ENCODE peak calls at places on chromosomes 6 and 20, in nine cellular contexts. P is foreskin fibroblast, Z is GM12865, V is WERI-Rb-1, W is AG04449, M is fibroblast of the aortic adventitia, O is endothelial cell, X is GM06990, S is omental fat pad. F is an unnamed sample.

GRCh38 chr6:72522735-72523141 is 99.1 kb upstream of the KCNQ5 start:
- DNase-seq in P (no peak), Z (peak), V (peak), W (no peak), M (no peak), O (peak), X (peak), S (no peak), F (peak)

GRCh38 chr6:106964954-106965353 is 9.6 kb downstream of the CD24 start:
- DNase-seq in P (no peak), Z (no peak), V (no peak), W (no peak), M (no peak), O (no peak), X (no peak), S (no peak), F (no peak)

GRCh38 chr6:56526860-56527544 is 115.7 kb downstream of the DST start:
- DNase-seq in P (peak), Z (no peak), V (no peak), W (no peak), M (peak), O (no peak), X (no peak), S (no peak), F (no peak)

GRCh38 chr6:170075659-170076223 is 215.1 kb downstream of the DLL1 start:
- DNase-seq in P (no peak), Z (no peak), V (no peak), W (no peak), M (no peak), O (no peak), X (no peak), S (no peak), F (no peak)

GRCh38 chr6:33029297-33030184 is 20.1 kb upstream of the HLA-DOA start:
- DNase-seq in P (peak), Z (peak), V (peak), W (no peak), M (peak), O (no peak), X (peak), S (no peak), F (no peak)

GRCh38 chr6:43171284-43172126 is 436 bp downstream of the SRF start:
- DNase-seq in P (peak), Z (no peak), V (no peak), W (no peak), M (no peak), O (peak), X (peak), S (no peak), F (peak)

GRCh38 chr6:124487778-124488431 is 474.3 kb upstream of the RNF217 start:
- DNase-seq in P (peak), Z (no peak), V (no peak), W (no peak), M (no peak), O (no peak), X (no peak), S (no peak), F (no peak)

GRCh38 chr6:13811627-13812358 is 2.6 kb downstream of the MCUR1 start:
- DNase-seq in P (no peak), Z (no peak), V (no peak), W (no peak), M (no peak), O (no peak), X (no peak), S (no peak), F (no peak)

GRCh38 chr6:2432258-2432657 is 186.9 kb upstream of the GMDS start:
- DNase-seq in P (peak), Z (no peak), V (no peak), W (peak), M (peak), O (no peak), X (no peak), S (no peak), F (no peak)

GRCh38 chr6:87257565-87257964 is 64.8 kb upstream of the SMIM8 start:
- DNase-seq in P (no peak), Z (no peak), V (no peak), W (no peak), M (no peak), O (no peak), X (no peak), S (no peak), F (no peak)

GRCh38 chr6:3346476-3346875 is 87.7 kb downstream of the PSMG4 start:
- DNase-seq in P (no peak), Z (no peak), V (no peak), W (no peak), M (no peak), O (no peak), X (no peak), S (no peak), F (no peak)

GRCh38 chr6:145904878-145905277 is 59.3 kb downstream of the SHPRH start:
- DNase-seq in P (no peak), Z (peak), V (no peak), W (no peak), M (no peak), O (no peak), X (no peak), S (no peak), F (no peak)

GRCh38 chr20:33016581-33017109 is 9.1 kb downstream of the BPIFB2 start:
- DNase-seq in P (no peak), Z (no peak), V (no peak), W (no peak), M (no peak), O (no peak), X (no peak), S (no peak), F (no peak)

GRCh38 chr6:136782021-136782770 is 10.1 kb downstream of the MAP3K5 start:
- DNase-seq in P (peak), Z (no peak), V (no peak), W (no peak), M (peak), O (no peak), X (no peak), S (no peak), F (no peak)

GRCh38 chr6:43096451-43097097 is 20.5 kb downstream of the PTK7 start:
- DNase-seq in P (peak), Z (no peak), V (no peak), W (peak), M (peak), O (no peak), X (no peak), S (no peak), F (no peak)

GRCh38 chr6:122609881-122610689 is at the start of gene PKIB:
- DNase-seq in P (peak), Z (peak), V (peak), W (no peak), M (peak), O (peak), X (peak), S (peak), F (peak)

GRCh38 chr20:11675920-11676617 is 241.6 kb upstream of the BTBD3 start:
- DNase-seq in P (peak), Z (no peak), V (no peak), W (no peak), M (peak), O (no peak), X (no peak), S (no peak), F (no peak)

GRCh38 chr20:43508604-43509040 is 1.1 kb downstream of the L3MBTL1 start:
- DNase-seq in P (peak), Z (no peak), V (no peak), W (no peak), M (no peak), O (peak), X (no peak), S (no peak), F (no peak)

GRCh38 chr6:27290065-27290849 is 21.8 kb downstream of the POM121L2 start:
- DNase-seq in P (peak), Z (no peak), V (no peak), W (no peak), M (peak), O (peak), X (no peak), S (no peak), F (no peak)

GRCh38 chr6:109373762-109374161 is 8.5 kb downstream of the CD164 start:
- DNase-seq in P (no peak), Z (peak), V (no peak), W (no peak), M (no peak), O (no peak), X (peak), S (no peak), F (no peak)

GRCh38 chr6:140893432-140893831 is 1239.3 kb upstream of the GJE1 start:
- DNase-seq in P (no peak), Z (no peak), V (no peak), W (no peak), M (no peak), O (no peak), X (no peak), S (no peak), F (no peak)
- TF ChIP-seq CTCF in P (no peak), Z (no peak), V (no peak), W (no peak), M (no peak), O (no peak), X (no peak), S (no peak), F (no peak)

DNA sequence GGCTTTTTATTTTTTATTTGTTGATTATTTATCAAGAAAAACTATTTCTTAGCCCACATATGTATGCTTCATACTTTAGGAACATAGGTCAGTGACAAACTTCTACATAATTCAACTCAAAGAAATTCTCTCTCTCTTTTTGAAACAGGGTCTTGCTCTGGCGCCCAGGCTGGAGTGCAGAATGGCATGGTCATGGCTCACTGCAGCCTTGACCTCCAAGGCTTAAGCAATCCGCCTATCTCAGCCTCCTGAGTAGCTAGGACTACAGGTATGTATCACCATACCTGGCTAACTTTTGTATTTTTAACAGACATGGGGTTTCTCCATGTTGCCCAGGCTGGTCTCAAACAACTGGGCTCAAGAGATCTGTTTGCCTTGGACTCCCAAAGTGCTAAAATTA is 13.0 kb downstream of the NUP43 start:
- DNase-seq in P (no peak), Z (no peak), V (no peak), W (no peak), M (no peak), O (no peak), X (no peak), S (no peak), F (no peak)
- TF ChIP-seq CTCF in P (no peak), Z (no peak), V (no peak), W (no peak), M (no peak), O (no peak), X (no peak), S (no peak), F (no peak)

GRCh38 chr6:18242062-18242851 is 22.1 kb downstream of the DEK start:
- DNase-seq in P (peak), Z (no peak), V (no peak), W (peak), M (peak), O (no peak), X (no peak), S (no peak), F (no peak)
- TF ChIP-seq CTCF in P (no peak), Z (no peak), V (no peak), W (no peak), M (no peak), O (no peak), X (no peak), S (no peak), F (no peak)

GRCh38 chr6:157158897-157159296 is 164.4 kb downstream of the TMEM242 start:
- DNase-seq in P (no peak), Z (no peak), V (no peak), W (no peak), M (no peak), O (peak), X (no peak), S (no peak), F (no peak)
- TF ChIP-seq CTCF in P (no peak), Z (no peak), V (peak), W (no peak), M (no peak), O (no peak), X (no peak), S (no peak), F (no peak)

DNA sequence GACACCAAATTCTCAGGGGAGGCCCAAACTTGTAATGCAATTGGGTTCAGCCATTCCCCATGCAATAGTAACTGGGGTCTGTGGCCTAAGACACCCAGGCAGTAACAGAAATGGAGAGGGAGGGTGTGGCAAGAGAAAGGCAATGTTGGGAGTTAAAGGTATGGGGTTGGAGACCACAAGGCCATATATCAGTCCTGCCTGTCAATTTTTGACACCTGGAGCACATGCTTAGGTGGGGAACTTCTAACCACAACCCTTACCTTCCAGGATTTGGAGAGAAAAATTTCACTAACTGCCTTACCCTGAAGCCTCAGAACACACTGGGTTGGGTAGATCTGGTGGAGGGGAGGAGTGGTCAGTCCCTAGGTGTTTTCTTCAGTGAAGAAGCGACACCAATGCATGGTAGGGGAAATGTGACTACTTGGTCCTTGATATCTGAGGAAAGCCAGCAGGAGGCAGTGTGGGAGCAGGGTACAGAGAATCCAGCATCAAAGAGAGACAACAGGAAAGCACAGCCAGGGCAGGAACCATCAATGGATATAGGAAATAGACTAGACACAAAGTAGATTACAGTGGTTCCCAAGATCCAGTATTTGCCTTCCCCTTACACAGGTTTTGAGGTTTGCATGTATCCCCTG is 6.8 kb upstream of the USP49 start:
- DNase-seq in P (peak), Z (peak), V (peak), W (no peak), M (no peak), O (peak), X (no peak), S (no peak), F (peak)
- TF ChIP-seq CTCF in P (no peak), Z (peak), V (peak), W (peak), M (no peak), O (peak), X (peak), S (no peak), F (no peak)

F was measured in glutamatergic neuron.